ENCODE peak calls at places on chromosome 3, in six cellular contexts. A is IMR-90, M is lower leg skin, I is heart left ventricle, L is transverse colon, B is stomach. V is an unnamed sample.

GRCh38 chr3:179921500-179921899 is 115.2 kb downstream of the PEX5L start:
- DNase-seq in L (no peak), I (no peak), M (no peak), B (no peak), A (no peak), V (no peak)

GRCh38 chr3:163476179-163476578 is 1602.1 kb downstream of the SI start:
- DNase-seq in B (no peak), I (no peak), L (no peak), M (no peak), A (no peak), V (no peak)

GRCh38 chr3:19815805-19816204 is 118.2 kb downstream of the EFHB start:
- DNase-seq in M (no peak), I (no peak), B (no peak), A (no peak), L (no peak), V (no peak)

GRCh38 chr3:159764211-159765024 is 224.2 kb upstream of the IL12A start:
- DNase-seq in L (peak), M (peak), I (peak), B (no peak), A (peak), V (peak)

GRCh38 chr3:183378951-183379350 is 49.5 kb downstream of the MCF2L2 start:
- DNase-seq in A (no peak), L (no peak), I (no peak), B (no peak), M (no peak), V (no peak)

GRCh38 chr3:140055032-140055791 is 120.2 kb downstream of the CLSTN2 start:
- DNase-seq in M (no peak), L (no peak), I (no peak), B (no peak), A (no peak), V (no peak)

GRCh38 chr3:66472313-66473134 is 28.3 kb downstream of the LRIG1 start:
- DNase-seq in A (peak), L (peak), B (no peak), M (no peak), I (no peak), V (peak)

GRCh38 chr3:7752005-7752404 is 749.6 kb upstream of the LMCD1 start:
- DNase-seq in B (no peak), I (no peak), A (no peak), L (no peak), M (no peak), V (no peak)

GRCh38 chr3:14123308-14124222 is 1.1 kb downstream of the CHCHD4 start:
- DNase-seq in M (peak), L (no peak), B (no peak), I (no peak), A (no peak), V (no peak)

GRCh38 chr3:14125193-14126016 is 553 bp downstream of the TMEM43 start:
- DNase-seq in M (peak), I (peak), A (peak), L (peak), B (peak), V (peak)

GRCh38 chr3:14124615-14125192 is at the start of the genes CHCHD4 and TMEM43:
- DNase-seq in A (peak), B (peak), I (peak), M (peak), L (peak), V (peak)

GRCh38 chr3:14122301-14122700 is 2.4 kb downstream of the CHCHD4 start:
- DNase-seq in M (peak), B (no peak), L (no peak), A (no peak), I (no peak), V (no peak)

GRCh38 chr3:14124223-14124614 is 451 bp downstream of the CHCHD4 start:
- DNase-seq in M (peak), I (peak), A (no peak), L (peak), B (peak), V (no peak)
- TF ChIP-seq POLR2A in M (no peak), I (no peak), A (no peak), L (no peak), B (no peak), V (no peak)

DNA sequence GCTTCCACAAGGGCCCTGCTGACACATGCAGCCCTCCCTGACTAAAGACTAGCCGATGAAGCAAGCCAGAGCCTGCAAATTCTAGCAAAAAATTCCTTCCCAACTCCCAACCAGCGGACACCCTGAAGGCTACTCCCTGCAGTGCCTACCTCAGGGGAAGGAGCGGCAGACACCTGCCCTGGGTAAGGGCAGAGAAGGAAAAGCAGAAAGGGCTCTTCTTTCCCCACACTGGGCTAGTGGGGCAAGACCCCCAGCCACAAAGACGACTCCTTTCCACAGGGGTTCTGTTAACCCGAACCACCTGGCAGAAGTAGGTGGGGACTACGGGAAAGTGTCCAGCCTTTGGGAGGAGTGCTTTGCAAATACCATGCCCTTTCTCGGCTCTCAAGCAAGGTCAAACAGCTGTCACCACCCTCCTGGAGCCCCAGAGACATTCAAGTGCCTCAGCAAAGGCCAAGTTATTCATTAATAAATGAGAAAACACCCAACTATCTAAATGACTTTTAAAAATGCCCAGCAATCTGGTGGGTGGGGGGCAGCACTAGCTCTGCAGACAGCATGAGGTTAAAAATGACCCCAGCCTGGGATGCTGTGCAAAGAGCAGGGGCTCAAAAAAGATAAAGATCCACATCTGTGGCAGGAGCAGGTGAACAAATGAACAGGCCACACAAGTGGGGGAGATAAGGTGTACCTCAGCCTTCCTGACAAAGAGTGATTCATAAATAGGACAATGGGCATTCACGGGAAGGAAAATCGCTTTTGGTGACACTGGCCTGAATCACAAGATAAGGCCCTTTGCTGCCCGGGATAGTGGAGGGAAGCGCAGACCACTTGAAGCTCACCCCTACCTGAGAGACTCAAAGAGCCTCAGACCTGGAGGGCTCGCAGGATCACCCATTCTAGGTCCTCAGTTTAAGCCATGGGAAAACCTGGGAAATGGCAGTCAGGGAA is 33.0 kb downstream of the CCDC12 start:
- DNase-seq in A (no peak), B (peak), M (no peak), L (peak), I (peak), V (no peak)
- TF ChIP-seq POLR2A in A (no peak), B (no peak), M (no peak), L (no peak), I (no peak), V (no peak)

GRCh38 chr3:186241910-186242821 is 119.9 kb downstream of the DGKG start:
- DNase-seq in L (peak), I (peak), A (peak), B (peak), M (peak), V (peak)
- TF ChIP-seq POLR2A in L (no peak), I (no peak), A (no peak), B (no peak), M (no peak), V (no peak)

GRCh38 chr3:31704156-31704555 is 171.4 kb downstream of the STT3B start:
- DNase-seq in M (peak), B (no peak), L (no peak), A (no peak), I (no peak), V (no peak)

GRCh38 chr3:31701286-31701685 is 168.6 kb downstream of the STT3B start:
- DNase-seq in M (peak), A (no peak), B (no peak), L (no peak), I (no peak), V (no peak)

GRCh38 chr3:31709005-31709404 is 176.3 kb downstream of the STT3B start:
- DNase-seq in L (no peak), A (peak), I (no peak), B (no peak), M (no peak), V (no peak)

GRCh38 chr3:31704651-31705179 is 172.0 kb downstream of the STT3B start:
- DNase-seq in B (peak), L (peak), M (peak), A (peak), I (peak), V (peak)

GRCh38 chr3:31705726-31706125 is 173.0 kb downstream of the STT3B start:
- DNase-seq in B (no peak), M (peak), A (peak), I (no peak), L (no peak), V (no peak)
- TF ChIP-seq POLR2A in B (no peak), M (no peak), A (no peak), I (no peak), L (no peak), V (no peak)

DNA sequence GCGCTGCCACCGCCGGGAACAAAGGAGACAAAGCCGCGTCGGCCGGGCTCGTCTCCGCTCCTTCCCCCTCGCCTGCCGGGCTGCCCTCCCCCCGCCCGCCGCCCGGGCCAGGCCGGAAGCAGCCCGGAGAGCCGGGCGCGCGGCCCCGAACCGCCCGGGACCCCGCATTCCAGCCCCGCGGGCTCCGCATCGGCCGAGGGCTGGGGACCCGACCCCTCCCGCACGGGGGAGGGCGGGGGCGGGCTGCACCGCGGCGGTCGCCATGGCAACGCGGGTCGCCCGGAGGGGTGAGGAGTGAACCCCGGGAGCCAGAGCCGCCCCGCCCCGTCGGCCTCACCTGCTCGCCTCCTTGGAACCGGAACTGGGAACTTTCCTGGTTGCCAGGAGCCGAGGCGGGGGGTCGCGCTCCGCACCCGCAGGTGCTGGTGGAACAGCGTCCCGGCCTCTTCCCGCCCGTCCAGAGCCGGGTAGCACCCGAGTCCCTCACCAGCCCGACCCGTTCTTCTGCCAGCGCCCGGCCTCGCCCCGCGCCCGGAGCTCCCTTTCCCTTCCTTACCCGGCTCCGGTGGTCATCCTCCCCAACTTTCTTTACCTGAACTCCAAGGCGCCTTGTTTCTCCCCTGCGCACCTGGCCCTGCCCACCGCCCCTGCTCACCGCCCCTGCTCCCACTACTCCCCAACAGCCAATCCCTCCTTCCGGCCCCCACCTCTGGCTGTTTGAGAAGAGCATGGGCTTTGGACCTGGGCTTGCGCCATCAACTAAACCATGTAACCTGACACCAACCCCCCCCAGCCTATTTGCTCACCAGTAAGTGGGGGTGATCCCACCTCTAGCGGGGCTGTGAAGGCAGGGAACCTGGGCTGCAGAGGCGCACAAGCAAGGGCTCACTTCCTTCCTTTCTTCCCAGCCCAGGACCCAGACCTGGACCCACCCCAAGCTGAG is at the start of gene PLXNB1:
- DNase-seq in I (peak), B (peak), M (peak), L (peak), A (peak), V (peak)
- TF ChIP-seq POLR2A in I (no peak), B (peak), M (no peak), L (peak), A (no peak), V (no peak)